ENCODE peak calls at places on chromosomes 7 and 10, in four cellular contexts. One of them, this sample, is unnamed. For H3K9me3, the result is how much of the 10 kb centered on the place peaks cover.

GRCh38 chr7:91566333-91566732 is 302.1 kb downstream of the FZD1 start:
- DNase-seq in Peyer's patch: no peak
- DNase-seq in upper lobe of right lung: no peak
- DNase-seq in iPS DF 6.9: no peak
- DNase-seq in this sample: no peak

GRCh38 chr7:123718773-123719480 is 29.9 kb downstream of the WASL start:
- DNase-seq in Peyer's patch: no peak
- DNase-seq in upper lobe of right lung: no peak
- DNase-seq in iPS DF 6.9: no peak
- DNase-seq in this sample: no peak

GRCh38 chr10:63217120-63217605 is 84.0 kb downstream of the NRBF2 start:
- DNase-seq in Peyer's patch: no peak
- DNase-seq in upper lobe of right lung: no peak
- DNase-seq in iPS DF 6.9: no peak
- DNase-seq in this sample: no peak

GRCh38 chr10:110530131-110530831 is 32.6 kb downstream of the DUSP5 start:
- DNase-seq in Peyer's patch: no peak
- DNase-seq in upper lobe of right lung: peak
- DNase-seq in iPS DF 6.9: no peak
- DNase-seq in this sample: peak

GRCh38 chr10:99768430-99769011 is 13.9 kb upstream of the ABCC2 start:
- DNase-seq in Peyer's patch: no peak
- DNase-seq in upper lobe of right lung: no peak
- DNase-seq in iPS DF 6.9: no peak
- DNase-seq in this sample: no peak

GRCh38 chr10:131943021-131943814 is 38.5 kb downstream of the BNIP3 start:
- DNase-seq in Peyer's patch: no peak
- DNase-seq in upper lobe of right lung: peak
- DNase-seq in iPS DF 6.9: peak
- DNase-seq in this sample: peak

GRCh38 chr7:154872811-154873570 is 129.9 kb downstream of the PAXIP1 start:
- DNase-seq in Peyer's patch: no peak
- DNase-seq in upper lobe of right lung: peak
- DNase-seq in iPS DF 6.9: no peak
- DNase-seq in this sample: peak

GRCh38 chr10:118596426-118597124 is 1.1 kb upstream of the PRLHR start:
- DNase-seq in Peyer's patch: no peak
- DNase-seq in upper lobe of right lung: no peak
- DNase-seq in iPS DF 6.9: no peak
- DNase-seq in this sample: no peak

GRCh38 chr7:1309996-1310395 is 77.3 kb downstream of the UNCX start:
- DNase-seq in Peyer's patch: no peak
- DNase-seq in upper lobe of right lung: no peak
- DNase-seq in iPS DF 6.9: no peak
- DNase-seq in this sample: no peak

GRCh38 chr7:18610331-18610948 is 114.9 kb downstream of the HDAC9 start:
- DNase-seq in Peyer's patch: peak
- DNase-seq in upper lobe of right lung: no peak
- DNase-seq in iPS DF 6.9: peak
- DNase-seq in this sample: no peak

GRCh38 chr10:33010132-33011037 is 52.4 kb upstream of the ITGB1 start:
- DNase-seq in Peyer's patch: no peak
- DNase-seq in upper lobe of right lung: no peak
- DNase-seq in iPS DF 6.9: peak
- DNase-seq in this sample: no peak

GRCh38 chr7:105691029-105691691 is 109.9 kb upstream of the EFCAB10 start:
- DNase-seq in Peyer's patch: peak
- DNase-seq in upper lobe of right lung: no peak
- DNase-seq in iPS DF 6.9: no peak
- DNase-seq in this sample: no peak

GRCh38 chr7:147193476-147193875 is 1076.9 kb downstream of the CNTNAP2 start:
- DNase-seq in Peyer's patch: no peak
- DNase-seq in upper lobe of right lung: no peak
- DNase-seq in iPS DF 6.9: no peak
- DNase-seq in this sample: no peak

GRCh38 chr7:129368389-129368986 is 65.7 kb upstream of the STRIP2 start:
- DNase-seq in Peyer's patch: no peak
- DNase-seq in upper lobe of right lung: no peak
- DNase-seq in iPS DF 6.9: no peak
- DNase-seq in this sample: no peak

GRCh38 chr7:1151156-1151555 is 8.8 kb downstream of the ZFAND2A start:
- DNase-seq in Peyer's patch: no peak
- DNase-seq in upper lobe of right lung: no peak
- DNase-seq in iPS DF 6.9: no peak
- DNase-seq in this sample: peak

GRCh38 chr10:127880557-127880956 is 12.2 kb downstream of the CLRN3 start:
- DNase-seq in Peyer's patch: peak
- DNase-seq in upper lobe of right lung: no peak
- DNase-seq in iPS DF 6.9: no peak
- DNase-seq in this sample: no peak

GRCh38 chr10:114095676-114096331 is 52.1 kb downstream of the ADRB1 start:
- DNase-seq in Peyer's patch: no peak
- DNase-seq in upper lobe of right lung: no peak
- DNase-seq in iPS DF 6.9: no peak
- DNase-seq in this sample: no peak

GRCh38 chr7:155786491-155786890 is 25.8 kb downstream of the SHH start:
- DNase-seq in Peyer's patch: no peak
- DNase-seq in upper lobe of right lung: no peak
- DNase-seq in iPS DF 6.9: no peak
- DNase-seq in this sample: no peak

GRCh38 chr7:28571405-28571804 is 159.1 kb downstream of the CREB5 start:
- DNase-seq in Peyer's patch: no peak
- DNase-seq in upper lobe of right lung: no peak
- DNase-seq in iPS DF 6.9: no peak
- DNase-seq in this sample: no peak

GRCh38 chr7:28573751-28574295 is 161.5 kb downstream of the CREB5 start:
- DNase-seq in Peyer's patch: no peak
- DNase-seq in upper lobe of right lung: no peak
- DNase-seq in iPS DF 6.9: no peak
- DNase-seq in this sample: no peak

GRCh38 chr7:28575241-28575643 is 162.9 kb downstream of the CREB5 start:
- DNase-seq in Peyer's patch: no peak
- DNase-seq in upper lobe of right lung: no peak
- DNase-seq in iPS DF 6.9: no peak
- DNase-seq in this sample: no peak

GRCh38 chr7:28572321-28573058 is 160.2 kb downstream of the CREB5 start:
- DNase-seq in Peyer's patch: no peak
- DNase-seq in upper lobe of right lung: no peak
- DNase-seq in iPS DF 6.9: no peak
- DNase-seq in this sample: no peak

DNA sequence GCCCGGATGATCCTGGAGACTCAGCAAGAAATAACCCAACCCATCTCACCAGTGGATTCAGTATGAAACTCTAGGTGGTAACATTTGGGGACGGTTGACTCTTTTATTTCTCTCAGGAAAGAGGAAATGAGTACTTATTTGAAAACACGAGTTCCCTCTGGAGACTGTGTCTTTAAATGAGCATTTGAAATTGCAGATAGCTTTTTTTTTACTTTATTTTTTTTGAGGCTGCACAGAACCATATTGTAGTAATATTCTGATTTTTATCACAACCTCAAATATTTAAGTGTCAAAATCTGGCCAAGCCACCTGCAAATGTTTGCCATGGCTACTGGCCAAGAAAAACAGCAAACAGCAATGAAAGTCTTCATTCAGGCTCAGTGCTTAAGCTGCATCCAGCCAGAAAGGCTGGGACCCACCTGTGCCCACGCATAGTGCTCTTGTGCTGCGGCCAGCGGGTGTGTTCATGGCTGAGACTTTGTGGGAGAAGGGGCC is 160.8 kb downstream of the CREB5 start:
- DNase-seq in Peyer's patch: no peak
- DNase-seq in upper lobe of right lung: no peak
- DNase-seq in iPS DF 6.9: no peak
- DNase-seq in this sample: no peak
- H3K9me3 ChIP-seq in Peyer's patch: under half
- H3K9me3 ChIP-seq in upper lobe of right lung: under half
- H3K9me3 ChIP-seq in iPS DF 6.9: under half
- H3K9me3 ChIP-seq in this sample: under half

GRCh38 chr7:157928171-157928794 is 591.5 kb downstream of the DNAJB6 start:
- DNase-seq in Peyer's patch: no peak
- DNase-seq in upper lobe of right lung: no peak
- DNase-seq in iPS DF 6.9: no peak
- DNase-seq in this sample: no peak
- H3K9me3 ChIP-seq in Peyer's patch: under half
- H3K9me3 ChIP-seq in upper lobe of right lung: under half
- H3K9me3 ChIP-seq in iPS DF 6.9: under half
- H3K9me3 ChIP-seq in this sample: under half

GRCh38 chr7:3924277-3924676 is 623.2 kb downstream of the SDK1 start:
- DNase-seq in Peyer's patch: no peak
- DNase-seq in upper lobe of right lung: no peak
- DNase-seq in iPS DF 6.9: no peak
- DNase-seq in this sample: no peak

GRCh38 chr7:3927446-3928110 is 626.5 kb downstream of the SDK1 start:
- DNase-seq in Peyer's patch: no peak
- DNase-seq in upper lobe of right lung: no peak
- DNase-seq in iPS DF 6.9: no peak
- DNase-seq in this sample: no peak

GRCh38 chr7:3918576-3918975 is 617.5 kb downstream of the SDK1 start:
- DNase-seq in Peyer's patch: no peak
- DNase-seq in upper lobe of right lung: no peak
- DNase-seq in iPS DF 6.9: no peak
- DNase-seq in this sample: no peak

GRCh38 chr7:3922175-3922635 is 621.2 kb downstream of the SDK1 start:
- DNase-seq in Peyer's patch: no peak
- DNase-seq in upper lobe of right lung: no peak
- DNase-seq in iPS DF 6.9: peak
- DNase-seq in this sample: no peak

DNA sequence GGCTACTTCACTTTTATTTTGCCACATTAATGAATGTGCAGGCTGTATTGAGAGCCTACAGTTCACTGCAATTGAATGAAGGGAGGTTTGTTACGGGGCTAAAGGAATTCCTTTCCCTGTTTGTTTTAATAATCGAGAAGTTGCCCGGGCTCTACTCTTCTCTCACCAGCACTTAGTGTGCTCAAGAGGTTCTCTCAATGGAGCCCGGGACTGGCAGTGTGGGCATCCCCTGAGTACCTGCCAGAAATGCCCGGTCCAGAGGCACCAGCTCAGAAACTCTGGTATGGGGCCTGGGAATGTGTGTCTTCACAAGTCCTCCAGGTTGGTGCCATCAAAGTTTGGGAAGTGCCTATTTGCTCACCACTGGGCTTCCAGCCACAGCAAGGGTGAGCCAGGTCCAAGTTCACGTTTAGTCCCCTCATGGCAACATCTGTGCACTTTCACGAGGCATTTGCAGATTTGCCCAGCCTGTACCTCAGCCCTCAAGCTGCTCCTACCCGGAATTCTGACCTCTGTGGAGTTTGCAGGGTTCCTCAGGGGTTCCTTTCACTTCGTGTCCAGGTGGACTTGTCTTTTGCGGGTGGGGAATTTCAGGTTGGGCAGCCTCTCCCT is 622.4 kb downstream of the SDK1 start:
- DNase-seq in Peyer's patch: no peak
- DNase-seq in upper lobe of right lung: no peak
- DNase-seq in iPS DF 6.9: no peak
- DNase-seq in this sample: no peak
- H3K9me3 ChIP-seq in Peyer's patch: under half
- H3K9me3 ChIP-seq in upper lobe of right lung: under half
- H3K9me3 ChIP-seq in iPS DF 6.9: under half
- H3K9me3 ChIP-seq in this sample: under half

DNA sequence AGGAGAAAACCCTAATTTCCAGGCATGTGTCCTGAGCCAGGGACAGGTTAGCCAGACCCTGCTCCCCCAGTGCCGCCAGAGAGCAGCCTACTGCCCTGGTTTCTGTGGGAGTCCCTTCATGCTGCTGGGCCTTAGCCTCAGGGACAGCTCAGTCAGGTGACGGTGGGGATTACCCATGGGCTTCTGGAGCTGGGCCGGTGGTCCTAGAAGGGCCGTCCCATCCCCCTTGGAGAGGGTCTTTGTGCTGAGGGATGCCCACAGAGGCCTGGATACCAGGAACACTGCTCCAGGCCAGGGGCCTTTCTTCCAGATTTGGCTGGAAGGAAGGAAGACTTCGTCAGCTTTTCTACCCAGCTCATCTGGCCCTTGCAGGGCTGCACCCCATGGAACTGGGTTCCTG is 71.4 kb upstream of the ZNF722 start:
- DNase-seq in Peyer's patch: no peak
- DNase-seq in upper lobe of right lung: no peak
- DNase-seq in iPS DF 6.9: no peak
- DNase-seq in this sample: peak
- H3K9me3 ChIP-seq in Peyer's patch: under half
- H3K9me3 ChIP-seq in upper lobe of right lung: under half
- H3K9me3 ChIP-seq in iPS DF 6.9: under half
- H3K9me3 ChIP-seq in this sample: under half